ENCODE peak calls at places on chromosomes 3 and 15, in five cellular contexts. A, E, O, P and H are unnamed samples.

GRCh38 chr3:38168151-38168987 is 3.0 kb downstream of the OXSR1 start:
- DNase-seq in A (no peak), E (peak), O (no peak), P (no peak), H (peak)

GRCh38 chr3:151327571-151328198 is 1.7 kb downstream of the P2RY13 start:
- DNase-seq in A (no peak), E (peak), O (no peak), P (no peak), H (peak)

GRCh38 chr3:161939919-161940693 is 443.5 kb downstream of the OTOL1 start:
- DNase-seq in A (no peak), E (no peak), O (no peak), P (no peak), H (no peak)

GRCh38 chr3:159604151-159604581 is 384.5 kb upstream of the IL12A start:
- DNase-seq in A (no peak), E (peak), O (no peak), P (no peak), H (no peak)

GRCh38 chr3:65831733-65832425 is 206.8 kb downstream of the MAGI1 start:
- DNase-seq in A (no peak), E (peak), O (no peak), P (no peak), H (no peak)

GRCh38 chr3:55161256-55161655 is 233.4 kb upstream of the LRTM1 start:
- DNase-seq in A (no peak), E (peak), O (no peak), P (no peak), H (no peak)

GRCh38 chr3:150063237-150063636 is 92.5 kb upstream of the PFN2 start:
- DNase-seq in A (no peak), E (no peak), O (no peak), P (no peak), H (no peak)

GRCh38 chr15:68583936-68584703 is 5.3 kb downstream of the CORO2B start:
- DNase-seq in A (no peak), E (no peak), O (no peak), P (no peak), H (no peak)

GRCh38 chr3:9113040-9113439 is 136.4 kb downstream of the SRGAP3 start:
- DNase-seq in A (no peak), E (no peak), O (no peak), P (no peak), H (no peak)

GRCh38 chr3:133445111-133445510 is 45.3 kb downstream of the BFSP2 start:
- DNase-seq in A (no peak), E (no peak), O (no peak), P (no peak), H (no peak)

GRCh38 chr3:101017048-101017447 is 23.8 kb upstream of the ABI3BP start:
- DNase-seq in A (no peak), E (peak), O (no peak), P (no peak), H (peak)

GRCh38 chr3:60056394-60056793 is 1006.6 kb upstream of the CFAP20DC start:
- DNase-seq in A (no peak), E (no peak), O (no peak), P (no peak), H (no peak)

GRCh38 chr3:43953814-43954241 is 263.1 kb downstream of the ABHD5 start:
- DNase-seq in A (no peak), E (peak), O (no peak), P (no peak), H (peak)

GRCh38 chr3:133756716-133757694 is 10.8 kb downstream of the TF start:
- DNase-seq in A (no peak), E (no peak), O (no peak), P (no peak), H (no peak)

GRCh38 chr3:197749601-197750395 is at the start of gene FYTTD1:
- DNase-seq in A (peak), E (peak), O (no peak), P (peak), H (peak)

GRCh38 chr15:43346305-43346704 is 15.9 kb upstream of the LCMT2 start:
- DNase-seq in A (no peak), E (no peak), O (no peak), P (no peak), H (no peak)

GRCh38 chr3:189170559-189170958 is 1.2 kb upstream of the TPRG1 start:
- DNase-seq in A (no peak), E (no peak), O (no peak), P (no peak), H (no peak)

GRCh38 chr3:194730369-194730768 is 44.7 kb downstream of the FAM43A start:
- DNase-seq in A (no peak), E (no peak), O (no peak), P (no peak), H (no peak)

GRCh38 chr3:174846055-174846454 is 13.1 kb upstream of the NAALADL2 start:
- DNase-seq in A (no peak), E (no peak), O (no peak), P (no peak), H (peak)

GRCh38 chr3:56125358-56126005 is 342.8 kb downstream of the ERC2 start:
- DNase-seq in A (no peak), E (peak), O (no peak), P (no peak), H (peak)

GRCh38 chr3:126014252-126014651 is 45.3 kb downstream of the ROPN1B start:
- DNase-seq in A (peak), E (peak), O (no peak), P (no peak), H (no peak)

GRCh38 chr15:28111552-28111951 is 12.4 kb upstream of the OCA2 start:
- DNase-seq in A (peak), E (no peak), O (no peak), P (no peak), H (no peak)

GRCh38 chr3:112303811-112304325 is 9.9 kb upstream of the SLC9C1 start:
- DNase-seq in A (no peak), E (peak), O (no peak), P (no peak), H (peak)

GRCh38 chr3:87082806-87083440 is 92.0 kb upstream of the VGLL3 start:
- DNase-seq in A (peak), E (peak), O (peak), P (peak), H (peak)

GRCh38 chr3:81452406-81452805 is 309.0 kb downstream of the GBE1 start:
- DNase-seq in A (no peak), E (no peak), O (no peak), P (no peak), H (no peak)

GRCh38 chr15:79007066-79007465 is 62.2 kb upstream of the CTSH start:
- DNase-seq in A (peak), E (peak), O (peak), P (peak), H (peak)

GRCh38 chr3:124248471-124249028 is 256.6 kb upstream of the ROPN1 start:
- DNase-seq in A (no peak), E (peak), O (no peak), P (no peak), H (peak)

GRCh38 chr15:70852501-70853269 is 1.3 kb downstream of the LARP6 start:
- DNase-seq in A (no peak), E (peak), O (no peak), P (no peak), H (peak)

GRCh38 chr3:188830955-188831354 is 340.8 kb upstream of the TPRG1 start:
- DNase-seq in A (no peak), E (no peak), O (no peak), P (no peak), H (no peak)

GRCh38 chr3:121913305-121913704 is 19.1 kb downstream of the SLC15A2 start:
- DNase-seq in A (no peak), E (no peak), O (no peak), P (no peak), H (no peak)

GRCh38 chr15:39133201-39133600 is 447.7 kb upstream of the THBS1 start:
- DNase-seq in A (no peak), E (peak), O (no peak), P (no peak), H (peak)

GRCh38 chr3:162764672-162765071 is 1268.1 kb downstream of the OTOL1 start:
- DNase-seq in A (no peak), E (no peak), O (no peak), P (no peak), H (peak)

GRCh38 chr3:43087249-43087776 is 18.6 kb downstream of the POMGNT2 start:
- DNase-seq in A (no peak), E (no peak), O (no peak), P (no peak), H (no peak)

GRCh38 chr3:52834871-52835501 is at the start of gene MUSTN1:
- DNase-seq in A (no peak), E (peak), O (no peak), P (peak), H (peak)

GRCh38 chr3:76570436-76571057 is 469.4 kb upstream of the ROBO2 start:
- DNase-seq in A (no peak), E (peak), O (no peak), P (no peak), H (peak)

GRCh38 chr3:128550471-128551126 is 57.6 kb upstream of the GATA2 start:
- DNase-seq in A (no peak), E (no peak), O (no peak), P (no peak), H (no peak)
- H2AFZ ChIP-seq in A (no peak), E (no peak), O (no peak), P (no peak), H (no peak)

DNA sequence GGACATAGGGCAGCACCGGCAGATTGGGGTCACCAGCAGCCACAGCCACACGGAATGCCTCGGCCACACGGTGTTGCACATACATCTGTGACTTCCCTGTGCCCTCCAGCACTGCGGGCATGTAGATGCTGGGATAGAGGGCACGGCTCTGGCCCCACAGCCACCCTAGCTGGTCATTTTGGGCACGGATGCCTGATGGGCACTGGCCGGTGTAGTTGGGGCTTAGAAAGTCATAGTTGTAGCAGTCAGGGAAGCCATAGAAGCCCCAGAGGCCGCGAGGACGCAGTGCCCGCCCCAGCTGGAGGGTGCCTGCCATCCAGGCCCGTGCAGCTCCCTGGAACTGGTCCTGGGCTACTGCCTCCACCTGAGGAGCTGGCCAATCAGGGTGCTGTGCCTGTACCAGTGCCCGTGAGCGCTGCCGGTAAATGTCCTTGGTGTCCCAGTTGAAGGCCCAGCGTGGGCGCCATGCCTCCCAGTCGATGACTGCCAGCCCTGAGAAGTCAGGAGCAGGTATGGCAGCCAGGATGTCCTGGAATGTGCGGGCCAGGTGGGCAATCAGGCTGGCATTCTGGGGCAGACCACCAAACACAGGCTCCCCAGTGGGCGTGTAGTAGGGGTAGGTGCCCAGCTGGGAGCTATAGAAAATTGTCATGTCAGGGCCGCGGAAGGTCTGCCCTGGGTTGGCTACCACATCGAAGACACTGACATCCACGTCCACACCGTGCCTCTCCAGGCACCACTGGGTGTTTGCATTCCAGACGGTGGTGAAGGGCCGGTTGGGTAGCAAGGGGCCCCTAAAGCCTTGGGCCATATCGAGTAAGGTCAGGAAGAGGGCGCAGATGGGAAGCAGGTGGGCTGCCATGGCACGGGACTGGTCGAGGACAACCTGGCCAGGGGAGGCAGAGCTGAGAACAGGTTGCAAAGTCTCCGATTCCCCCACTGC is 1.0 kb downstream of the HYAL1 start:
- DNase-seq in A (no peak), E (no peak), O (no peak), P (no peak), H (no peak)
- H2AK5ac ChIP-seq in A (no peak), E (no peak), O (peak), P (peak), H (peak)

DNA sequence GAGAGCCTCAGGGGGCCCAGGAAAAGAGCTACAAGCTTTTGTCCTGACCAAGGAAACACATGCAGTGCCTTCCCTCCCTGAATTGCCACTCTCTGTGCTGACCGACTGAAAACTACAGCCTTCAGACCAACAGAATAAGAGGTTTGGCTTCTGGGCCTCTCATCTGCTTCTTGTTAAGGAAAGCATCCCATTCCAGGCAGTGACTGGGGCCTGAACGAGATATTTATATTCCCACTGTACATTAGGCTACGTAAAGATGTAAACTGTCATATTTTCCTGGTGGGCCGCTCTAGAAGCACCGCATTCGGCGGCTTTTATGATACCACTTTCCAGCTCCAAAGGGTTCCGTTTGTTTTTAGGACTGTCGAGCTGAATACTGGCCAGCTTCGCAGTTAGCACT is 208.9 kb upstream of the TPM1 start:
- DNase-seq in A (no peak), E (no peak), O (no peak), P (no peak), H (no peak)
- H2BK120ac ChIP-seq in A (no peak), E (no peak), O (no peak), P (no peak), H (no peak)

DNA sequence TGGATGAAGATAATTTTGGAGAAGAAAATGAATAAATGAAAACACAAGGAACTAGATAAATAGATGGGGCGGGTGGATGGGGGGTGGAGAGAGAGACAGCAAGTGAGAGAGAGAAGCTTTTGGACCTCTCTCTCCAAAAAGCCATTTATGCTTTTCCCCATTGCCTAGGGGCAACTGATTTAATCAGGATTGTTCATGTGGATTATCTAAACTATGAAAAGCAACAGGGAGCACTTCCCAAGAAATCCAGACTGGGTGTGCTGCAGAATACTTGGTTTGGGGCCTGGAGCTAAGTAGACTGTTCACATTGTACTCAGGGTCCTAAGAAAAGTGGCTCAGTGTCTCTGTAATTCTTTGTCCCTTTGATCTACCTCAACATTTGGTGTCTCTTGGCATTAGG is 367.0 kb downstream of the TIGIT start:
- DNase-seq in A (no peak), E (no peak), O (no peak), P (no peak), H (no peak)
- H2AFZ ChIP-seq in A (no peak), E (no peak), O (no peak), P (no peak), H (no peak)